ENCODE peak calls at places on chromosomes 12 and 14, in four cellular contexts. I, W, K and O are unnamed samples.

GRCh38 chr12:17593715-17594406 is 496.1 kb downstream of the RERGL start:
- DNase-seq in K (no peak), I (no peak), W (no peak), O (no peak)

GRCh38 chr12:132429932-132430643 is 59.9 kb upstream of the FBRSL1 start:
- DNase-seq in K (peak; percentile 86), W (no peak), I (peak; percentile 91), O (no peak)

GRCh38 chr12:130316269-130316668 is 21.4 kb upstream of the PIWIL1 start:
- DNase-seq in I (no peak), W (no peak), K (no peak), O (no peak)

GRCh38 chr14:53399057-53399456 is 245.9 kb upstream of the DDHD1 start:
- DNase-seq in K (peak; percentile 54), I (no peak), W (no peak), O (no peak)

GRCh38 chr12:107931761-107932160 is 157.3 kb downstream of the ASCL4 start:
- DNase-seq in K (no peak), I (no peak), W (no peak), O (no peak)

GRCh38 chr14:24241829-24242443 is 487 bp downstream of the TINF2 start:
- DNase-seq in I (peak; percentile 94), W (peak; percentile 94), K (peak; percentile 98), O (peak; percentile 97)

GRCh38 chr14:54175298-54175942 is 218.8 kb upstream of the BMP4 start:
- DNase-seq in W (peak; percentile 76), K (peak; percentile 83), I (peak; percentile 39), O (no peak)

GRCh38 chr12:95804296-95804695 is 13.7 kb upstream of the NTN4 start:
- DNase-seq in W (no peak), I (no peak), K (no peak), O (no peak)

GRCh38 chr14:45135181-45135580 is 549 bp upstream of the FANCM start:
- DNase-seq in W (peak; percentile 32), I (no peak), K (peak; percentile 10), O (no peak)

GRCh38 chr12:65327207-65328076 is 49.0 kb downstream of the MSRB3 start:
- DNase-seq in K (no peak), W (no peak), I (no peak), O (no peak)

GRCh38 chr12:67096533-67097318 is 172.4 kb upstream of the CAND1 start:
- DNase-seq in W (no peak), I (no peak), K (no peak), O (no peak)

GRCh38 chr14:69904246-69904645 is 25.0 kb downstream of the SMOC1 start:
- DNase-seq in K (no peak), W (no peak), I (no peak), O (no peak)

GRCh38 chr12:97168804-97169203 is 261.7 kb downstream of the NEDD1 start:
- DNase-seq in W (no peak), I (no peak), K (no peak), O (no peak)

GRCh38 chr12:9805883-9806282 is 21.4 kb upstream of the KLRF1 start:
- DNase-seq in I (no peak), W (no peak), K (no peak), O (no peak)

GRCh38 chr14:91303091-91303923 is 58.8 kb upstream of the GPR68 start:
- DNase-seq in I (no peak), W (peak; percentile 67), K (peak; percentile 97), O (peak; percentile 71)

GRCh38 chr12:106058256-106059182 is 80.2 kb downstream of the NUAK1 start:
- DNase-seq in K (no peak), I (no peak), W (no peak), O (no peak)

GRCh38 chr14:71322660-71323250 is 415.5 kb downstream of the PCNX1 start:
- DNase-seq in I (no peak), K (peak; percentile 15), W (peak; percentile 37), O (no peak)

GRCh38 chr14:67221248-67221981 is 19.8 kb upstream of the PALS1 start:
- DNase-seq in I (no peak), W (no peak), K (no peak), O (no peak)

GRCh38 chr12:57850924-57851323 is 4.4 kb upstream of the CTDSP2 start:
- DNase-seq in W (no peak), K (peak; percentile 17), I (no peak), O (no peak)

GRCh38 chr12:75177997-75178396 is 31.6 kb downstream of the KCNC2 start:
- DNase-seq in K (no peak), I (no peak), W (no peak), O (no peak)

GRCh38 chr12:116718578-116719454 is 19.1 kb downstream of the SPRING1 start:
- DNase-seq in K (no peak), I (no peak), W (no peak), O (no peak)

GRCh38 chr12:79658221-79658620 is 32.5 kb downstream of the PAWR start:
- DNase-seq in I (no peak), K (no peak), W (no peak), O (no peak)

GRCh38 chr12:132955094-132955932 is 793 bp downstream of the ZNF605 start:
- DNase-seq in K (peak; percentile 64), I (peak; percentile 11), W (peak; percentile 45), O (peak; percentile 72)

GRCh38 chr12:108477055-108477880 is 37.8 kb upstream of the FICD start:
- DNase-seq in K (no peak), W (no peak), I (no peak), O (no peak)

GRCh38 chr12:64590183-64590582 is 20.1 kb upstream of the RASSF3 start:
- DNase-seq in K (no peak), I (no peak), W (no peak), O (no peak)

GRCh38 chr12:105522166-105522825 is 191.8 kb downstream of the C12orf75 start:
- DNase-seq in K (no peak), I (no peak), W (no peak), O (no peak)

GRCh38 chr14:24059841-24060388 is 8.1 kb downstream of the CARMIL3 start:
- DNase-seq in W (no peak), K (no peak), I (no peak), O (peak; percentile 58)

GRCh38 chr12:78871566-78871965 is 7.0 kb downstream of the SYT1 start:
- DNase-seq in K (no peak), I (no peak), W (no peak), O (no peak)

GRCh38 chr14:56057071-56057865 is 60.9 kb upstream of the PELI2 start:
- DNase-seq in K (peak; percentile 73), W (no peak), I (no peak), O (no peak)

GRCh38 chr12:49537231-49537708 is 1.6 kb upstream of the KCNH3 start:
- DNase-seq in I (no peak), K (no peak), W (no peak), O (peak; percentile 34)
- H3K27me3 ChIP-seq in I (no peaks in the 10 kb centered on the region), K (peaks cover 80% of the 10 kb centered on the region), W (peaks cover 80% of the 10 kb centered on the region), O (peaks cover 48% of the 10 kb centered on the region)

GRCh38 chr14:80924365-80925103 is 17.0 kb downstream of the CEP128 start:
- DNase-seq in I (no peak), W (no peak), K (no peak), O (no peak)

GRCh38 chr14:80930836-80931389 is 10.6 kb downstream of the CEP128 start:
- DNase-seq in I (no peak), W (no peak), K (no peak), O (no peak)

GRCh38 chr14:80926706-80927384 is 14.7 kb downstream of the CEP128 start:
- DNase-seq in W (peak; percentile 69), I (no peak), K (no peak), O (no peak)

GRCh38 chr14:80930095-80930494 is 11.4 kb downstream of the CEP128 start:
- DNase-seq in I (no peak), K (no peak), W (no peak), O (no peak)

GRCh38 chr14:80927385-80927989 is 14.1 kb downstream of the CEP128 start:
- DNase-seq in I (no peak), K (no peak), W (peak; percentile 23), O (no peak)
- TF ChIP-seq CTCF in I (no peak), K (peak; percentile 35), W (no peak), O (no peak)

GRCh38 chr12:111441107-111441928 is 35.6 kb downstream of the SH2B3 start:
- DNase-seq in K (no peak), I (no peak), W (no peak), O (peak; percentile 10)

GRCh38 chr12:111442301-111443045 is 36.8 kb downstream of the SH2B3 start:
- DNase-seq in K (no peak), W (no peak), I (no peak), O (peak; percentile 51)

GRCh38 chr12:111439657-111440151 is 34.0 kb downstream of the SH2B3 start:
- DNase-seq in I (no peak), K (no peak), W (no peak), O (peak; percentile 61)

GRCh38 chr12:111440152-111440551 is 34.4 kb downstream of the SH2B3 start:
- DNase-seq in W (no peak), K (no peak), I (no peak), O (no peak)

GRCh38 chr12:111440631-111441030 is 34.9 kb downstream of the SH2B3 start:
- DNase-seq in I (no peak), K (no peak), W (no peak), O (peak; percentile 32)
- H3K4me1 ChIP-seq in I (peaks cover 29% of the 10 kb centered on the region), K (no peaks in the 10 kb centered on the region), W (peaks cover 6% of the 10 kb centered on the region), O (peaks cover 96% of the 10 kb centered on the region)

DNA sequence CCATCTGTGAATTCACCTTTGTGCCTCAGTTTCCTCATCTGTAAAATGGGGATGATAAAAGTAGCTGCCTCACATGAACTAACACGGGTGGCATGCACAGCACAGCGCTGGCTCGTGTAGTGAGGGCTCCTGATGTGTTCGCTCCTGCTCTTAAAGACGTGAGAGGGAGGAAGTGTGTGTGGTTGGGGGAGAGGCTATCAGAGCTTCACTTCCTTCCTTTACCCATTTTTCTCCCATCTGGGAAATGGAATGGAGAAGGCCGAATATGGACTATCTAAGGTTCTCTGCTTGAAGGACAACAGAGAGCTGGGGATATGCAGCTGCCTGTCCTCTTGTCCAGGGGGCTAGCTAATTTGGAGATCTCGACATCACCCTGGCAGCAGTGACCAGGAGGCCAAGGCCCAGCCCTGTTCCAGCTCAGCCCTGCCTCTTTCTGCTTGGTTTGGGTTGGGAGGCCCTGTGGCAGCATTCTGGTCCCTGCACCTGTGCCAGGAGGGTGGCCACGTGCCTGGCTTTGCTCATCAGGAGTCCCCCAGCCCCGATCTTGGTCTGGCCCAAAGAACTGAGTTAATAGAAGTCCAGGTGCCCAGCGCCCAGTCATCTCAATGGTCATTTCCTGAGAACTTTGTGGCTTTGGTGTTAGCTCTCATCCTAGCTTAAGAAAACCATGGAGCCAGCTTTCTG is 44.5 kb upstream of the ESRRB start:
- DNase-seq in W (no peak), I (no peak), K (no peak), O (peak; percentile 52)
- H3K27me3 ChIP-seq in W (peaks cover 31% of the 10 kb centered on the region), I (no peaks in the 10 kb centered on the region), K (peaks cover 34% of the 10 kb centered on the region), O (peaks cover 24% of the 10 kb centered on the region)

GRCh38 chr14:22598099-22598895 is at the start of gene ABHD4:
- DNase-seq in K (peak; percentile 90), W (peak; percentile 88), I (peak; percentile 77), O (peak; percentile 93)

GRCh38 chr14:22599349-22599748 is 1.2 kb downstream of the ABHD4 start:
- DNase-seq in K (no peak), W (no peak), I (no peak), O (no peak)

GRCh38 chr14:22597771-22598098 is 365 bp upstream of the ABHD4 start:
- DNase-seq in I (no peak), W (peak; percentile 7), K (no peak), O (no peak)

GRCh38 chr14:22600027-22600426 is 1.9 kb downstream of the ABHD4 start:
- DNase-seq in K (no peak), I (no peak), W (no peak), O (no peak)

GRCh38 chr14:22598896-22599244 is 770 bp downstream of the ABHD4 start:
- DNase-seq in K (peak; percentile 22), W (peak; percentile 17), I (peak; percentile 58), O (no peak)
- TF ChIP-seq CTCF in K (peak; percentile 34), W (peak; percentile 31), I (no peak), O (peak; percentile 27)